ENCODE peak calls at places on chromosomes 7 and 10, in ten cellular contexts. A is brain microvascular endothelial cell; Y is tibial nerve; M is mesendoderm; X is CD8-positive, alpha-beta T cell; J is cardiac fibroblast; Z is neuronal stem cell; W is DND-41; P is AG10803; R is AG04450. V is an unnamed sample.

GRCh38 chr7:128351296-128352123 is 7.8 kb upstream of the RBM28 start:
- DNase-seq in R (no peak), P (no peak), Z (no peak), Y (no peak), M (peak), X (no peak), W (no peak), J (no peak), A (no peak), V (no peak)

GRCh38 chr7:80581472-80581871 is 57.0 kb upstream of the CD36 start:
- DNase-seq in P (no peak), R (no peak), A (no peak), M (no peak), Z (no peak), J (peak), X (no peak), W (no peak), Y (no peak), V (no peak)

GRCh38 chr10:77723376-77723775 is 85.8 kb upstream of the KCNMA1 start:
- DNase-seq in J (no peak), Y (no peak), X (no peak), W (no peak), R (no peak), Z (no peak), M (no peak), A (no peak), P (no peak), V (no peak)

GRCh38 chr7:26451997-26452396 is 160.3 kb downstream of the SNX10 start:
- DNase-seq in Y (no peak), W (no peak), M (peak), R (no peak), A (no peak), X (no peak), P (no peak), Z (no peak), J (no peak), V (no peak)

GRCh38 chr7:92404170-92404614 is 43.1 kb upstream of the GATAD1 start:
- DNase-seq in P (no peak), X (peak), Z (no peak), W (peak), R (no peak), Y (no peak), J (peak), A (no peak), M (peak), V (no peak)

GRCh38 chr10:60000747-60001146 is 94.4 kb upstream of the CCDC6 start:
- DNase-seq in X (no peak), Z (no peak), P (no peak), M (no peak), A (no peak), W (no peak), R (no peak), J (no peak), Y (no peak), V (no peak)

GRCh38 chr10:125209591-125210373 is 49.4 kb upstream of the CTBP2 start:
- DNase-seq in A (peak), P (peak), J (peak), M (no peak), Z (no peak), R (no peak), W (no peak), X (no peak), Y (no peak), V (no peak)

GRCh38 chr7:111212857-111213523 is 122.1 kb downstream of the LRRN3 start:
- DNase-seq in Z (no peak), M (no peak), A (no peak), R (no peak), W (no peak), X (peak), J (no peak), Y (no peak), P (no peak), V (no peak)

GRCh38 chr10:127976701-127977367 is 69.9 kb downstream of the PTPRE start:
- DNase-seq in M (no peak), X (no peak), J (no peak), P (no peak), W (no peak), Z (no peak), A (peak), Y (no peak), R (no peak), V (no peak)

GRCh38 chr10:78960316-78960800 is 108.4 kb upstream of the ZMIZ1 start:
- DNase-seq in A (peak), X (no peak), W (no peak), Y (peak), P (peak), Z (no peak), R (no peak), M (no peak), J (peak), V (no peak)

GRCh38 chr10:30985552-30985951 is 46.1 kb downstream of the ZNF438 start:
- DNase-seq in J (peak), A (no peak), M (no peak), R (no peak), W (no peak), X (no peak), Y (no peak), Z (no peak), P (peak), V (no peak)

GRCh38 chr7:130207642-130208041 is at the start of gene SSMEM1:
- DNase-seq in J (peak), A (no peak), R (no peak), W (no peak), Z (no peak), M (no peak), X (no peak), Y (no peak), P (peak), V (no peak)

GRCh38 chr7:99260395-99260794 is 12.2 kb upstream of the MYH16 start:
- DNase-seq in M (no peak), Y (no peak), P (no peak), J (no peak), A (no peak), X (no peak), W (no peak), Z (no peak), R (no peak), V (no peak)

GRCh38 chr7:88109612-88110011 is 110.2 kb downstream of the SRI start:
- DNase-seq in Y (no peak), W (no peak), Z (no peak), M (no peak), X (no peak), J (no peak), R (no peak), A (no peak), P (no peak), V (no peak)

GRCh38 chr7:100692578-100692961 is 1.5 kb downstream of the GIGYF1 start:
- DNase-seq in M (no peak), J (no peak), Z (no peak), R (no peak), X (no peak), A (no peak), P (no peak), Y (no peak), W (no peak), V (peak)

GRCh38 chr10:28681345-28681763 is 4.0 kb downstream of the BAMBI start:
- DNase-seq in W (no peak), X (no peak), Z (no peak), P (no peak), J (no peak), M (peak), Y (no peak), A (no peak), R (no peak), V (no peak)

GRCh38 chr10:14652067-14652466 is 122.6 kb downstream of the FAM107B start:
- DNase-seq in W (no peak), M (peak), R (no peak), Z (no peak), J (no peak), A (no peak), P (no peak), X (no peak), Y (no peak), V (no peak)

GRCh38 chr10:68871731-68872342 is 29.3 kb upstream of the DDX50 start:
- DNase-seq in X (no peak), J (peak), R (peak), P (peak), A (peak), Z (peak), M (peak), W (no peak), Y (no peak), V (no peak)

GRCh38 chr7:6031567-6031966 is 391 bp downstream of the ANKRD61 start:
- DNase-seq in P (no peak), J (no peak), W (no peak), A (no peak), Z (no peak), R (no peak), M (no peak), X (no peak), Y (no peak), V (no peak)

GRCh38 chr10:121406823-121407545 is 191.3 kb downstream of the FGFR2 start:
- DNase-seq in Z (no peak), Y (no peak), W (no peak), R (no peak), A (no peak), P (no peak), M (no peak), J (no peak), X (no peak), V (no peak)

GRCh38 chr7:10821156-10821555 is 152.5 kb upstream of the PHF14 start:
- DNase-seq in Y (no peak), A (no peak), Z (no peak), J (no peak), X (no peak), R (no peak), P (no peak), M (no peak), W (no peak), V (no peak)

GRCh38 chr10:124909563-124909962 is 32.4 kb upstream of the ZRANB1 start:
- DNase-seq in Y (no peak), W (no peak), X (no peak), J (no peak), R (no peak), A (no peak), Z (no peak), M (no peak), P (no peak), V (no peak)

DNA sequence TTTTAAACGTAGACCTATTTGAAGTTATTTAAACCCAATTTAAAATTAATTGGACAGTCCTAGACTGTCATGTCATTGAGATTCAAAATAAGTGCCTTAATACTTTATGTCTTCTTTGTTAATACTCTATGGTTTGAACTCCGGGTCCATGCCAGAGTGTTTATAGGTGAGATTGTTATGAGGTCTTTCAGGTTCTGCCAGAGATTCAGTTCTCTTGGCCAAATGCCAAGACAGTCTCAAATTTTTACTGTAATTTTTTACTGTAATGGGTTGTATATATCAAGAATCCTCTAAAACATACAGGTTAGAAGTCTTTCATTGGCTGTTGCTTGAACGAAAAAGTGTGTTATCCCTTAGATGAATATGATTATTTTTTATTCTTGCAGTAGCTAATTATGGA is 3.9 kb downstream of the ADD3 start:
- DNase-seq in W (no peak), P (no peak), Z (no peak), X (no peak), J (no peak), R (no peak), M (no peak), A (no peak), Y (no peak), V (no peak)
- H3K4me3 ChIP-seq in W (no peak), P (no peak), Z (no peak), X (no peak), J (peak), R (no peak), M (no peak), A (no peak), Y (no peak), V (no peak)

DNA sequence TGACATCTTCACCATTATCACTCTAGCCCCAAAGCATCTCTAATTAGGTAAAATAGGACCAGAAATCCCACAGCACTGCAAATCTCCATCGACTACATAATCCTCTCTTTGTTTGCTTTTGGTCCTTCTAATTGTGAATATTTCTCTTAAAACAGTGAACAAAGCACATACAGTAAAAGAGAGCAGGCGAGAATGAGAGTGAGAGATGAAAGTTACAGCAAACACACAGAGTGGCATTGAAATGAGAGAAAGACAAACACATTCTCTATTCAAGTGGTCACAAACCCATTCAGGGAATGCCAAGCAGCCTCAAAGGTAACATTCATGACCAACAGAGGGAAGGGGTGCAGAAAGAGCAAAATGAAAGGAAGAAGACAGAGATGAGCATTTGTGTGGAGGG is 109.8 kb upstream of the PTN start:
- DNase-seq in M (no peak), Z (no peak), Y (no peak), W (no peak), J (no peak), A (no peak), P (no peak), X (no peak), R (no peak), V (no peak)
- H3K4me3 ChIP-seq in M (no peak), Z (no peak), Y (no peak), W (no peak), J (no peak), A (no peak), P (no peak), X (no peak), R (no peak), V (no peak)

DNA sequence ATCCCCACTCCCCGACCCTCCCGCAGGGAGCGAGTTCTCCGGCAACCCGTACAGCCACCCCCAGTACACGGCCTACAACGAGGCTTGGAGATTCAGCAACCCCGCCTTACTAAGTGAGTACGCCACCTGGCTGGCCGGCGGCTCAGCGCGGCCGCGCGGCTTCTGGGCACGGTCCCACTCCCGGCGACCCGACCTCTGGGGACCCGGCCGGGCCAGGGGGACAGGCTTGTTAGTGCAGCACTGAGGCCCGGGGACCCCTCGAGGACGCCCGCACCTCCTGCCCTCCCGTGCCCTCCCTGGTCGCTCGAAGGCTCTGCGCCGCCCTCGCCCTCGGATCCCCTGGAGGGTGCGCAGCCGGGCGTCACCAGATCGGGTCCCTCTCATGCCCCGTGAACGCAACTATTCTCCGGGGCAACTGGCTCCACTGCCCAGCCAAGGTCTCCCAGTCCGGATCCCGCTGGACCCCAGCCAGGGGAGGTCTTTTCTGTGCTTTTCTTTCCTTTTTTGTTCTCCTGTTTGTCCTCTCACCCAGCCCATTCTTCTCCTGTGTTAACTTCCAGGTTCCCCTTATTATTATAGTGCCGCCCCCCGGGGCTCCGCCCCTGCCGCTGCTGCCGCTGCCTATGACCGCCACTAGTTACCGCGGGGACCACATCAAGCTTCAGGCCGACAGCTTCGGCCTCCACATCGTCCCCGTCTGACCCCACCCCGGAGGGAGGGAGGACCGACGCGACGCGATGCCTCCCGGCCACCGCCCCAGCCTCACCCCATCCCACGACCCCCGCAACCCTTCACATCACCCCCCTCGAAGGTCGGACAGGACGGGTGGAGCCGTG is 81.8 kb downstream of the PAX2 start:
- DNase-seq in P (no peak), W (no peak), Z (no peak), R (no peak), J (no peak), A (no peak), X (peak), M (peak), Y (no peak), V (no peak)
- H3K4me3 ChIP-seq in P (no peak), W (no peak), Z (peak), R (no peak), J (no peak), A (no peak), X (peak), M (no peak), Y (peak), V (peak)

GRCh38 chr10:50419091-50419490 is 167.8 kb upstream of the ASAH2 start:
- DNase-seq in X (no peak), R (no peak), M (no peak), A (no peak), W (no peak), Y (no peak), J (no peak), P (peak), Z (no peak), V (no peak)
- H3K4me3 ChIP-seq in X (no peak), R (no peak), M (no peak), A (no peak), W (no peak), Y (peak), J (no peak), P (no peak), Z (no peak), V (no peak)

DNA sequence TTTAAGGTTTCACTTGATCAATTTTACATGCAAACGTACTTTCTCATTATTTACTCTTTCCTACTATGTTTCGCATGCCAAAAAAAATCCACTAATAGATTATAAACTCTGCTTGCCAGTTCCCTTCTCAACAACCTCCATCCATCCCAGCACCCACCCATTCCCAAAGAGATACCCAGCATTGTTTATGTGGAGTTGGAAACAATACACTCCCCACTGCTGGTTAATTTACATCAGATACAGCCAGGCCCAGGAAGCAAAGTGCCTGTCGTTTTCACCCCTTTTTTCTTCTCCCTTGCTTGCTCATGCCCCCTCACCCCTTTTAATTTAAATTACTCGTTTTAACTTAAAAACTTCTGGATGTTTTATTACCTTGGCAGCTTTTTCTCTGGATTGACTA is 59.9 kb downstream of the HIBADH start:
- DNase-seq in J (peak), A (no peak), Y (no peak), W (no peak), P (no peak), X (no peak), M (peak), R (no peak), Z (no peak), V (no peak)
- H3K4me3 ChIP-seq in J (no peak), A (no peak), Y (no peak), W (no peak), P (no peak), X (no peak), M (no peak), R (no peak), Z (no peak), V (no peak)

DNA sequence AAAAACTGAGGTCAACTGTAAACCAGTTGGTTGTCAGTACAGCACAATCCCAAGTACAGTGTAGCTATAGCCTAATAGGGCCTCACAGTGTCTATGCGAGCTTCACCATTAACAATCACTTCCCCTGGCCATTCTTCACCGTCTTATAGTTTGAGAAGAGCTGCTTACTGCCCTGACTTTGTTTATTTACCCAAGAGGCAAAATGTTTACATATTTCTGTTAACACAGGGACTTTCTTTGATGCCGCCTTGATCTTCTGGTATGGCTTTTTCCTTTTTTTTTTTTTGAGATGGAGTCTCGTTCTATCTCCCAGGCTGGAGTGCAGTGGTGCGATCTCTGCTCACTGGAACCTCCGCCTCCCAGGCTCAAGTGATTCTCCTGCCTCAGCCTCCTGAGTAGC is 3.3 kb downstream of the MYOF start:
- DNase-seq in Z (no peak), P (no peak), A (no peak), J (no peak), Y (no peak), M (no peak), W (no peak), R (no peak), X (no peak), V (no peak)
- H3K4me3 ChIP-seq in Z (no peak), P (peak), A (peak), J (no peak), Y (no peak), M (no peak), W (no peak), R (peak), X (no peak), V (no peak)

GRCh38 chr10:132570265-132570664 is 32.7 kb downstream of the INPP5A start:
- DNase-seq in J (no peak), Y (no peak), W (no peak), X (no peak), A (no peak), M (no peak), P (no peak), R (no peak), Z (no peak), V (no peak)

GRCh38 chr10:132571565-132572544 is 34.3 kb downstream of the INPP5A start:
- DNase-seq in X (peak), M (peak), P (peak), Y (no peak), Z (peak), W (peak), J (peak), A (peak), R (peak), V (no peak)

GRCh38 chr10:132574288-132574687 is 36.7 kb downstream of the INPP5A start:
- DNase-seq in W (no peak), Y (no peak), X (no peak), A (no peak), R (no peak), P (no peak), M (no peak), Z (no peak), J (no peak), V (no peak)

GRCh38 chr10:132572545-132572937 is 35.0 kb downstream of the INPP5A start:
- DNase-seq in Y (no peak), M (peak), X (no peak), Z (no peak), J (peak), A (peak), P (peak), W (no peak), R (no peak), V (no peak)

GRCh38 chr10:132570771-132571564 is 33.4 kb downstream of the INPP5A start:
- DNase-seq in Y (no peak), W (no peak), J (no peak), R (no peak), X (no peak), Z (no peak), M (no peak), P (no peak), A (no peak), V (no peak)
- H3K4me3 ChIP-seq in Y (no peak), W (no peak), J (no peak), R (no peak), X (no peak), Z (no peak), M (no peak), P (no peak), A (no peak), V (no peak)